ENCODE peak calls at places on chromosomes 11 and 22, in eight cellular contexts. U is AG04449, E is psoas muscle, X is heart right ventricle, O is lower leg skin, Z is BJ, F is fibroblast of lung, W is OCI-LY7. S is an unnamed sample.

GRCh38 chr22:46149493-46149997 is 781 bp upstream of the PPARA start:
- DNase-seq in E (peak), W (peak), U (no peak), X (peak), F (no peak), O (no peak), Z (no peak), S (no peak)

GRCh38 chr11:35584321-35584720 is 33.9 kb upstream of the FJX1 start:
- DNase-seq in E (no peak), W (no peak), Z (peak), F (peak), U (no peak), X (no peak), O (no peak), S (no peak)

GRCh38 chr11:65899356-65900124 is 648 bp downstream of the FOSL1 start:
- DNase-seq in U (no peak), F (peak), O (no peak), E (peak), Z (no peak), W (peak), X (peak), S (peak)

GRCh38 chr11:94544832-94545640 is 1.3 kb downstream of the FUT4 start:
- DNase-seq in F (no peak), X (peak), E (peak), Z (no peak), W (no peak), U (no peak), O (peak), S (no peak)

GRCh38 chr11:1289211-1289935 is 20.1 kb downstream of the TOLLIP start:
- DNase-seq in U (no peak), X (no peak), W (no peak), Z (no peak), E (no peak), O (no peak), F (no peak), S (no peak)

GRCh38 chr22:46007003-46007847 is 30.3 kb upstream of the WNT7B start:
- DNase-seq in Z (no peak), W (no peak), X (peak), U (no peak), O (peak), F (peak), E (peak), S (no peak)

GRCh38 chr11:58787903-58788302 is 56.2 kb upstream of the GLYAT start:
- DNase-seq in W (no peak), O (no peak), U (no peak), F (no peak), E (no peak), X (no peak), Z (no peak), S (no peak)

GRCh38 chr11:66743271-66743968 is 14.4 kb upstream of the SPTBN2 start:
- DNase-seq in F (no peak), O (peak), X (no peak), U (no peak), E (no peak), W (no peak), Z (no peak), S (no peak)

GRCh38 chr11:27373856-27374602 is 11.0 kb upstream of the CCDC34 start:
- DNase-seq in O (no peak), W (no peak), F (no peak), E (no peak), X (no peak), U (no peak), Z (no peak), S (no peak)

GRCh38 chr11:10824888-10825287 is 16.2 kb upstream of the EIF4G2 start:
- DNase-seq in W (peak), O (no peak), X (no peak), E (no peak), U (no peak), Z (no peak), F (no peak), S (peak)

DNA sequence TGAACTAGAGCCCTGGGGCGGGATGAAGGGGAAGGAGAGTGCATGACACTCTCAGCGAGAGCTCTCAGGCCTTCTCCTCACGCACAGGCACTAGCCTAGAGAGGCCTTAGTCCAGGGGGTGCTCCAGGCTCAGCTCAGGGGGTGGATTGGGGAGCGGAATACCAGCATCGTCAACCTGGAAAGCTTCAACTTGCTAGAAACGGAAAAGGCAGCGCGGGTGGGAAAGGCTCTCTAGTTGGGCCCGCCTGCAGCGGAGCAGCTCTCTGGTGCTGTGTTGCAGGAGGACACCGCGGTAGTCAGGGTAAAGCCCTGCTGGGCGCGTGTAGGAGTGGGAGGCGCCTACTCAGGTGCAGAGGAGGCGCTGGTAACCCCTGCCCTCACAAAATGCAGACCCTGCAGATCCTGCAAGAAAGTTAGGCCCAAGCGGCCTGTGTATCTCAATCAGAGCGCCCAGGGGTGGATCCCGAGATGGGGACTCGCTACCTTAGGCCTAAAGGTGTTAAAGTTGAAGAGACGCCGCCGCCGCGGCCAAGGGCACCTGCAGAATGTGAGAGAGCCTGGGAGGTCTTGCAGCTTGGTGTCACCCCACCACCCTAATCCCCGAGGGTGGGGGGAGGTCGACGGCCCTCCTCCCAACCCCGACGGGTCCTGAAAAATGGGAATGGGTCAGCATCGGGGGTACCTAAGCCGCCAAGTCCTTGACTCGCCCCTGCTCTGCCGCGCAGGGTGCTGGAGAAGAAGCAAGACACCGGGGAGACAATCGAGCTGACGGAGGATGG is 2.8 kb downstream of the SLC17A6 start:
- DNase-seq in F (no peak), U (no peak), Z (no peak), E (no peak), O (no peak), X (no peak), W (no peak), S (peak)
- TF ChIP-seq CTCF in F (no peak), U (no peak), Z (no peak), E (no peak), O (no peak), X (no peak), W (no peak), S (no peak)

GRCh38 chr22:31750365-31751284 is 693 bp upstream of the PRR14L start:
- DNase-seq in X (no peak), Z (no peak), U (no peak), W (peak), F (no peak), E (no peak), O (no peak), S (no peak)

GRCh38 chr22:31752096-31752847 is 1.5 kb upstream of the DEPDC5 start:
- DNase-seq in E (no peak), U (no peak), W (no peak), O (no peak), X (no peak), F (no peak), Z (no peak), S (no peak)

GRCh38 chr22:31747441-31747840 is 2.5 kb downstream of the PRR14L start:
- DNase-seq in F (no peak), O (no peak), W (no peak), E (no peak), X (no peak), Z (no peak), U (no peak), S (no peak)

GRCh38 chr22:31748490-31748889 is 1.4 kb downstream of the PRR14L start:
- DNase-seq in O (no peak), W (no peak), E (no peak), X (no peak), F (no peak), U (no peak), Z (no peak), S (no peak)

GRCh38 chr22:31749636-31750364 is at the start of gene PRR14L:
- DNase-seq in E (peak), F (peak), O (peak), W (peak), Z (peak), X (peak), U (peak), S (peak)
- TF ChIP-seq CTCF in E (no peak), F (no peak), O (no peak), W (peak), Z (peak), X (peak), U (peak), S (no peak)

GRCh38 chr11:69013009-69013951 is at the start of gene MRGPRF:
- DNase-seq in U (no peak), E (peak), F (peak), X (peak), W (no peak), Z (peak), O (peak), S (no peak)
- TF ChIP-seq CTCF in U (peak), E (peak), F (peak), X (peak), W (no peak), Z (peak), O (no peak), S (no peak)

GRCh38 chr11:116787786-116788486 is at the start of gene ZPR1:
- DNase-seq in W (peak), F (peak), U (no peak), O (peak), E (peak), Z (peak), X (peak), S (peak)
- TF ChIP-seq CTCF in W (no peak), F (no peak), U (no peak), O (no peak), E (no peak), Z (no peak), X (no peak), S (no peak)

GRCh38 chr11:44566952-44567875 is 1.8 kb downstream of the CD82 start:
- DNase-seq in O (no peak), U (no peak), X (no peak), W (no peak), E (no peak), Z (no peak), F (no peak), S (peak)

GRCh38 chr11:44564653-44565007 is 833 bp upstream of the CD82 start:
- DNase-seq in E (peak), F (peak), Z (peak), X (no peak), W (no peak), U (peak), O (peak), S (no peak)

GRCh38 chr11:44566559-44566949 is 1.1 kb downstream of the CD82 start:
- DNase-seq in F (no peak), E (no peak), X (no peak), W (no peak), Z (no peak), O (no peak), U (no peak), S (no peak)

GRCh38 chr11:44565008-44565745 is at the start of gene CD82:
- DNase-seq in U (peak), Z (peak), O (peak), W (peak), X (peak), E (peak), F (peak), S (peak)

DNA sequence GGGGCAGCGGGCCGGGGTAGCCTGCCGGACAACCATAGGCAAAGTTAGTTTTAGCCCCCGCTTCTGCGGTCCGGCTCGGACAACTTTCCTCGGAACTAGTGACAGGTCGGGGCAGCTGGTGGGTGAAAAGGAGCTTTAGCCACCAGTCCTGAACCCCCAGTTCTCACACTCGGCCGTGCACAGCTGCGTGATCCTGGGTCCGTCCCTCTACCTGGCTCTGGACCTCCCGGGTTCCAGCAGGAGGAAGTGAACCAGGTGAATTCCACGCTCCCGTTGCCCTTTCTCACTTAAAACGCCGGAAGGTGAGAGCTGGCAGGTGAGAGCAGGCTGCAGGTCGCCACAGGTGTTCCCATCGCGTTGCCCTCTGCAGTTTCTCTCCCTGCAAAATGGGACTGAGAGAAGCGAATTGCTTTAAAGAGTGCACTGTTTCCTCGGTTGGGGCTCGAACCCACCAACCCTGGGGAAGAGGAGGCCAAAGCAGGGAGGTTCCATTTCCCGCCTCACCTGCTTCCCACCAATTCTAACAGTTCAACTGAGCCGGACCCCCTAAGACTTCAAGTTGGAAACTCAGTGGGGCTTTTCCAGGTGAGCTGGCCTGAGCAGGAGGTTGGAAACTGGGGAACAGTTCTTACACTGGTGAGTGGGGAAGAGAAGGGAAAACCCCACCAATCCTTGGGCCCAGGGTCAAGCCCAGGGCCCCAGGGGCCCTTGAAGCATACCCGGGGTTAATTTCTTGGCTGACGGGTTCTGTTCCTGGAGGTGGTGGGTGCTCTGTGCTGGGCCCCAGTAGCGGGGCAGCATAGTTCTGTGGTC is 489 bp downstream of the CD82 start:
- DNase-seq in U (no peak), X (peak), F (no peak), E (no peak), W (peak), Z (no peak), O (no peak), S (no peak)
- TF ChIP-seq CTCF in U (no peak), X (no peak), F (no peak), E (no peak), W (no peak), Z (no peak), O (no peak), S (no peak)

GRCh38 chr22:49646876-49647275 is 180.8 kb downstream of the BRD1 start:
- DNase-seq in Z (no peak), O (no peak), X (no peak), E (no peak), F (no peak), U (no peak), W (no peak), S (no peak)

GRCh38 chr22:49648053-49648452 is 179.6 kb downstream of the BRD1 start:
- DNase-seq in U (no peak), W (no peak), Z (no peak), X (no peak), O (no peak), E (peak), F (no peak), S (no peak)

GRCh38 chr22:49649166-49649565 is 178.5 kb downstream of the BRD1 start:
- DNase-seq in U (no peak), F (no peak), E (peak), X (no peak), O (no peak), W (no peak), Z (no peak), S (no peak)

GRCh38 chr22:49645791-49646550 is 181.7 kb downstream of the BRD1 start:
- DNase-seq in F (no peak), X (no peak), U (no peak), W (no peak), Z (no peak), E (no peak), O (no peak), S (no peak)

GRCh38 chr22:49647346-49648026 is 180.2 kb downstream of the BRD1 start:
- DNase-seq in E (no peak), X (no peak), O (no peak), Z (no peak), U (no peak), W (peak), F (no peak), S (no peak)
- TF ChIP-seq CTCF in E (no peak), X (no peak), O (no peak), Z (no peak), U (no peak), W (peak), F (no peak), S (no peak)

DNA sequence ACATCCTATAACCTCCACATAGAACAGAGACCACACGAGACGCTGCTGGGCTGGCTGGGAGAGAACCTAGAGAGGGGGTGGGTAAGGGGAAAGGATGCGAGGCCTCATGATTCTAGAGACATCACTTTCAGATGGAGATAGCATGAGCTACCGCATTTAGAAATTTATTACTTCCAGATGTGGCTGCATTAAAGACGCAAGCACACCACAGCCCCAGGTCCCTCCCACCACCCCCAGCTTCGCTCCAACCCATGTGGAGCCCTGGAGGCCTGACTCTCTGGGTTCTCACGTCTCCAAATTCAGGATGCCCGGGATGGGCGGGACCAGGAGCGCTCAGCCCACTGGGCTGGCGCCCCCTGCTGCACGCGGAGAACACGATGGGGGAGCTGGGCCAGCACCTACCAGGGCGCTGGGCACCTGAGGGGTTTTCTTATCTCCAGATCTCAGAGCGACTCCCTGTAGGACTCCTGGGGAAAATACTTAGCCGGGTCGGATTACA is 13.6 kb downstream of the MRPL21 start:
- DNase-seq in Z (peak), U (peak), X (peak), W (no peak), E (peak), F (peak), O (no peak), S (no peak)
- TF ChIP-seq CTCF in Z (peak), U (peak), X (peak), W (peak), E (peak), F (peak), O (no peak), S (no peak)

GRCh38 chr11:88383446-88383845 is 45.9 kb upstream of the CTSC start:
- DNase-seq in U (no peak), O (no peak), F (no peak), W (no peak), Z (no peak), E (no peak), X (no peak), S (no peak)
- TF ChIP-seq CTCF in U (no peak), O (no peak), F (no peak), W (no peak), Z (no peak), E (no peak), X (no peak), S (no peak)

GRCh38 chr11:34397120-34397519 is 39.3 kb upstream of the ABTB2 start:
- DNase-seq in O (no peak), W (no peak), U (no peak), X (no peak), Z (no peak), E (no peak), F (no peak), S (no peak)
- TF ChIP-seq CTCF in O (no peak), W (no peak), U (no peak), X (no peak), Z (no peak), E (no peak), F (no peak), S (no peak)

DNA sequence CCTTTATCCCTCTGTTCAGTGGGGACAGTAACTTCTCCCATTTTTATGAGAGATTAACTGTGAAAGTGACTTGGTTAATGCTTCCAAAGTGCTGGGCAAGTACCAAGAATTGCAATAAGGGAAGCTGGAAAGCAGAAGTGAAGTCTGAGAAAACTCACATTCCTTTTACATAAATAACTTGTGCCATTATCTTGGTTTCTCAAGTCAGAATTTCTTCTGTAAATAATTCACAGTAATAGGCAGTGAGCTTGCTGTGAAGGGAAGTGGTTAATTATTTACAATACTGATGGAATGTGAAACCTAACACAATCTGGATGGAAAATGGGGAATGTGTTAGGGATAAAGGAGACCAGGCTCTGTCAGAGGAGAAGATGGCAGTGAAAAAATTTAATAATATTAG is 251.7 kb upstream of the ISX start:
- DNase-seq in O (no peak), Z (peak), W (no peak), U (no peak), E (no peak), X (no peak), F (no peak), S (no peak)
- TF ChIP-seq CTCF in O (no peak), Z (no peak), W (no peak), U (no peak), E (no peak), X (no peak), F (no peak), S (no peak)